ENCODE peak calls at places on chromosomes 16 and 17, in nine cellular contexts. I is Peyer's patch; P is effector memory CD4-positive, alpha-beta T cell; C is heart left ventricle; Q is SK-N-SH; Z is HAP-1; G is GM23248; M is GM23338; W is brain microvascular endothelial cell. U is an unnamed sample.

GRCh38 chr17:57718878-57719277 is 26.2 kb downstream of the CCDC182 start:
- DNase-seq in I (no peak), P (no peak), C (no peak), Q (no peak), Z (no peak), G (no peak), M (no peak), W (no peak), U (no peak)

GRCh38 chr16:52553322-52553721 is 6.4 kb upstream of the TOX3 start:
- DNase-seq in I (no peak), P (no peak), C (no peak), Q (no peak), Z (peak; percentile 27), G (no peak), M (peak; percentile 41), W (no peak), U (no peak)

GRCh38 chr17:20121359-20122235 is 112.4 kb downstream of the SPECC1 start:
- DNase-seq in I (peak; percentile 61), P (peak; percentile 19), C (no peak), Q (peak; percentile 76), Z (peak; percentile 79), G (peak; percentile 59), M (peak; percentile 87), W (peak; percentile 39), U (peak; percentile 82)

GRCh38 chr16:68685685-68686478 is 40.8 kb downstream of the CDH3 start:
- DNase-seq in I (no peak), P (no peak), C (no peak), Q (no peak), Z (no peak), G (no peak), M (no peak), W (no peak), U (no peak)

GRCh38 chr17:79537061-79537460 is 73.8 kb downstream of the RBFOX3 start:
- DNase-seq in I (no peak), P (no peak), C (no peak), Q (no peak), Z (no peak), G (no peak), M (no peak), W (no peak), U (no peak)

GRCh38 chr16:11535494-11535893 is 51.2 kb downstream of the LITAF start:
- DNase-seq in I (no peak), P (no peak), C (no peak), Q (no peak), Z (no peak), G (no peak), M (no peak), W (no peak), U (no peak)

GRCh38 chr16:17529982-17530760 is 59.4 kb upstream of the XYLT1 start:
- DNase-seq in I (peak; percentile 31), P (no peak), C (no peak), Q (no peak), Z (no peak), G (no peak), M (no peak), W (no peak), U (no peak)

GRCh38 chr16:12459401-12459791 is 344.3 kb downstream of the CPPED1 start:
- DNase-seq in I (no peak), P (no peak), C (peak; percentile 76), Q (no peak), Z (no peak), G (no peak), M (no peak), W (no peak), U (no peak)

GRCh38 chr17:2926019-2926650 is 129.9 kb downstream of the RAP1GAP2 start:
- DNase-seq in I (no peak), P (no peak), C (no peak), Q (peak; percentile 69), Z (no peak), G (peak; percentile 86), M (no peak), W (no peak), U (no peak)

GRCh38 chr17:76384987-76385891 is 830 bp downstream of the SPHK1 start:
- DNase-seq in I (no peak), P (peak; percentile 52), C (peak; percentile 74), Q (peak; percentile 76), Z (peak; percentile 41), G (peak; percentile 95), M (peak; percentile 53), W (peak; percentile 77), U (peak; percentile 84)

GRCh38 chr16:67399749-67400704 is 6.7 kb upstream of the TPPP3 start:
- DNase-seq in I (no peak), P (no peak), C (no peak), Q (peak; percentile 69), Z (no peak), G (no peak), M (no peak), W (no peak), U (peak; percentile 69)

GRCh38 chr16:49592507-49593422 is 219.2 kb downstream of the C16orf78 start:
- DNase-seq in I (peak; percentile 27), P (no peak), C (no peak), Q (peak; percentile 79), Z (peak; percentile 65), G (peak; percentile 41), M (peak; percentile 85), W (no peak), U (peak; percentile 88)

GRCh38 chr16:739560-740458 is 988 bp downstream of the CIAO3 start:
- DNase-seq in I (no peak), P (no peak), C (no peak), Q (no peak), Z (no peak), G (no peak), M (no peak), W (no peak), U (no peak)

GRCh38 chr17:39099686-39100293 is 51.6 kb downstream of the PLXDC1 start:
- DNase-seq in I (no peak), P (no peak), C (no peak), Q (no peak), Z (no peak), G (no peak), M (no peak), W (no peak), U (no peak)

GRCh38 chr17:31392856-31393748 is 1.6 kb downstream of the RAB11FIP4 start:
- DNase-seq in I (peak; percentile 6), P (no peak), C (no peak), Q (no peak), Z (no peak), G (no peak), M (peak; percentile 35), W (no peak), U (peak; percentile 43)

GRCh38 chr17:59643159-59643857 is 23.6 kb downstream of the CLTC start:
- DNase-seq in I (no peak), P (no peak), C (no peak), Q (no peak), Z (no peak), G (peak; percentile 80), M (peak; percentile 27), W (no peak), U (peak; percentile 11)

GRCh38 chr17:59647288-59647687 is 27.6 kb downstream of the CLTC start:
- DNase-seq in I (no peak), P (no peak), C (no peak), Q (no peak), Z (no peak), G (no peak), M (no peak), W (no peak), U (no peak)

GRCh38 chr17:59642535-59642934 is 22.8 kb downstream of the CLTC start:
- DNase-seq in I (no peak), P (no peak), C (no peak), Q (no peak), Z (no peak), G (no peak), M (no peak), W (no peak), U (no peak)

GRCh38 chr17:59638553-59638952 is 18.9 kb downstream of the CLTC start:
- DNase-seq in I (no peak), P (no peak), C (no peak), Q (no peak), Z (no peak), G (no peak), M (no peak), W (no peak), U (peak; percentile 13)

DNA sequence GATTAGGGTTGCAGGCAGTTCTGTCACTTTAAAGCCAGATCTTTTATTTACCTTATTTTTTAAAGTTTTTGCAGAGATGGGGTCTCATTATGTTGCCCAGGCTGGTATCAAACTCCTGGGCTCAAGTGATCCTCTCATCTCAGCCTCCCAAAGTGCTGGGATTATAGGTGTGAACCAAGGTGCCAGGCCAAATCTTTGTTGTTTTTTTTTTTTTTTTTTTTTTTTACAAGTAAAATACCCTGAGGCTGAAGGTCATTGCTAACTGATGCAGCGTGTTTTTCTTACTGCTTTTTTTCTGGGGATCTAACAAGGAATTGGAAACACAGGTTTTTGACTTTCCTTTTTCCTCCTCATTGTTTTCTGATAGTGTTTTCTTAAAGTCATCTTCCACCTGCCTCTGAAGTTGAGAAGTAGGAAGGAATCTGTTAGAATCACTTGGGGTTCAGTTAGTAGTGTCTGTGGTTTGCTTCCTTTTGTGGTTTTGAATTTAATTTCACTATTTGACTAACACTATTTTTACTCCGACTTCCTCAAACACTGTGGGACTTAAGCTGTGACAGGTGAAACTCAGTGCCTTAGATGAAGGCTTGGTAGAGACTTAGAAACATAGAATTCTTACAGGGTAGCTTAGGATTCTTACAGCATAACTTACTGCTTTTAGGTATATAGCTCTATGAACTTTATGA is 22.2 kb downstream of the CLTC start:
- DNase-seq in I (no peak), P (no peak), C (no peak), Q (no peak), Z (no peak), G (no peak), M (no peak), W (no peak), U (no peak)
- H3K4me3 ChIP-seq in I (no peak overlapping the region), P (no peak overlapping the region), C (no peak overlapping the region), Q (no peak overlapping the region), Z (no peak overlapping the region), G (no peak overlapping the region), M (no peak overlapping the region), W (no peak overlapping the region), U (no peak overlapping the region)

GRCh38 chr17:60252459-60252858 is 102.7 kb downstream of the CA4 start:
- DNase-seq in I (no peak), P (no peak), C (no peak), Q (no peak), Z (no peak), G (no peak), M (no peak), W (no peak), U (no peak)
- H3K36me3 ChIP-seq in I (no peaks in the 10 kb centered on the region), P (peaks cover 5% of the 10 kb centered on the region), C (no peaks in the 10 kb centered on the region), Q (peaks cover 73% of the 10 kb centered on the region), Z (no peaks in the 10 kb centered on the region), G (peaks cover 59% of the 10 kb centered on the region), M (peaks cover 11% of the 10 kb centered on the region), W (peaks cover 4% of the 10 kb centered on the region), U (peaks cover 2% of the 10 kb centered on the region)

GRCh38 chr16:55057866-55058265 is 127.2 kb downstream of the IRX5 start:
- DNase-seq in I (no peak), P (no peak), C (no peak), Q (no peak), Z (no peak), G (no peak), M (no peak), W (no peak), U (no peak)
- H3K4me3 ChIP-seq in I (no peak overlapping the region), P (no peak overlapping the region), C (no peak overlapping the region), Q (no peak overlapping the region), Z (no peak overlapping the region), G (no peak overlapping the region), M (no peak overlapping the region), W (no peak overlapping the region), U (no peak overlapping the region)

DNA sequence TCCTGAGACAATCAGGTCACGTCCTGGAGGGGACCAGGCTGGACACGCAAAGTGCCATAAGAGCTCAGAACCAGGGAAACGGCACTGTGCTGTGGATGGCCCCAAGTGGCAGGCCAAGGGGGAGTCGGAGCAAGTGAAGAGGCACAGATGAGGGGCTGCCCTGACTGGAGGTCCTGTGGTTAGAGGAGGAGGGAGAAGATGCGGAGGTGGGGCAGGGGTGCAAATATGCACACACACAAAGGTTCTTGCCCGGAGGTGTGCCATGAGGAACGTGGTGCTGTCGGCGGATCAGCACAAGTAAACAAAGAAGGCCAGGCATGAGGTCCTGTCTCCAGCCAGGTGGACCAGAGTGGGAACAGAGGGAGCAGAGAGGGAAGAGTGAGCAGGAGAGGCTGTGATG is 23.5 kb downstream of the VAC14 start:
- DNase-seq in I (no peak), P (no peak), C (no peak), Q (no peak), Z (no peak), G (no peak), M (no peak), W (no peak), U (no peak)
- H3K36me3 ChIP-seq in I (peaks cover 3% of the 10 kb centered on the region), P (peaks cover 75% of the 10 kb centered on the region), C (peaks cover 8% of the 10 kb centered on the region), Q (peaks cover 20% of the 10 kb centered on the region), Z (peaks cover 36% of the 10 kb centered on the region), G (peaks cover 11% of the 10 kb centered on the region), M (peaks cover 20% of the 10 kb centered on the region), W (peaks cover 23% of the 10 kb centered on the region), U (peaks cover 19% of the 10 kb centered on the region)